ENCODE peak calls at places on chromosomes 4 and X, in five cellular contexts. One of them, this sample, is unnamed.

GRCh38 chr4:110636677-110637407 is 14.0 kb upstream of the PITX2 start:
- DNase-seq in NCI-H2029: no peak
- DNase-seq in ACHN: peak; percentile 86
- DNase-seq in NCI-H2171 treated with DMSO at 0.1 percent for 48 hours: no peak
- DNase-seq in NCI-H345: peak; percentile 51
- DNase-seq in this sample: peak; percentile 69

GRCh38 chr4:102794999-102795398 is 32.4 kb downstream of the UBE2D3 start:
- DNase-seq in NCI-H345: no peak
- DNase-seq in NCI-H2029: no peak
- DNase-seq in NCI-H2171 treated with DMSO at 0.1 percent for 48 hours: no peak
- DNase-seq in ACHN: no peak
- DNase-seq in this sample: no peak

GRCh38 chr4:37603711-37604110 is 82.5 kb downstream of the RELL1 start:
- DNase-seq in NCI-H2171 treated with DMSO at 0.1 percent for 48 hours: no peak
- DNase-seq in NCI-H2029: no peak
- DNase-seq in NCI-H345: no peak
- DNase-seq in ACHN: no peak
- DNase-seq in this sample: no peak

GRCh38 chrX:39000802-39001201 is 199.5 kb downstream of the MID1IP1 start:
- DNase-seq in NCI-H2171 treated with DMSO at 0.1 percent for 48 hours: no peak
- DNase-seq in NCI-H345: no peak
- DNase-seq in ACHN: no peak
- DNase-seq in NCI-H2029: no peak
- DNase-seq in this sample: peak; percentile 96

GRCh38 chrX:2145672-2146412 is 354.9 kb downstream of the DHRSX start:
- DNase-seq in NCI-H345: no peak
- DNase-seq in NCI-H2029: no peak
- DNase-seq in NCI-H2171 treated with DMSO at 0.1 percent for 48 hours: peak; percentile 10
- DNase-seq in ACHN: no peak
- DNase-seq in this sample: no peak

GRCh38 chr4:108203377-108203776 is 34.6 kb upstream of the LEF1 start:
- DNase-seq in ACHN: no peak
- DNase-seq in NCI-H345: no peak
- DNase-seq in NCI-H2171 treated with DMSO at 0.1 percent for 48 hours: no peak
- DNase-seq in NCI-H2029: no peak
- DNase-seq in this sample: no peak

GRCh38 chr4:104941661-104942062 is 205.0 kb upstream of the TET2 start:
- DNase-seq in NCI-H2171 treated with DMSO at 0.1 percent for 48 hours: no peak
- DNase-seq in NCI-H2029: no peak
- DNase-seq in ACHN: no peak
- DNase-seq in NCI-H345: no peak
- DNase-seq in this sample: no peak

GRCh38 chr4:138114434-138114833 is 127.7 kb downstream of the SLC7A11 start:
- DNase-seq in NCI-H2171 treated with DMSO at 0.1 percent for 48 hours: no peak
- DNase-seq in NCI-H345: no peak
- DNase-seq in NCI-H2029: no peak
- DNase-seq in ACHN: no peak
- DNase-seq in this sample: no peak

GRCh38 chr4:1593881-1594345 is 90.2 kb downstream of the FAM53A start:
- DNase-seq in NCI-H345: no peak
- DNase-seq in NCI-H2171 treated with DMSO at 0.1 percent for 48 hours: no peak
- DNase-seq in ACHN: no peak
- DNase-seq in NCI-H2029: no peak
- DNase-seq in this sample: no peak

GRCh38 chrX:150605603-150606002 is 37.2 kb downstream of the MTM1 start:
- DNase-seq in NCI-H2171 treated with DMSO at 0.1 percent for 48 hours: peak; percentile 1
- DNase-seq in ACHN: no peak
- DNase-seq in NCI-H345: no peak
- DNase-seq in NCI-H2029: no peak
- DNase-seq in this sample: no peak

GRCh38 chrX:56233682-56234081 is 1.5 kb downstream of the KLF8 start:
- DNase-seq in NCI-H2029: no peak
- DNase-seq in NCI-H2171 treated with DMSO at 0.1 percent for 48 hours: no peak
- DNase-seq in ACHN: peak; percentile 75
- DNase-seq in NCI-H345: no peak
- DNase-seq in this sample: no peak

GRCh38 chr4:172305698-172306097 is 492.5 kb downstream of the GALNTL6 start:
- DNase-seq in NCI-H2029: no peak
- DNase-seq in NCI-H2171 treated with DMSO at 0.1 percent for 48 hours: no peak
- DNase-seq in ACHN: no peak
- DNase-seq in NCI-H345: no peak
- DNase-seq in this sample: no peak

GRCh38 chr4:8912089-8912455 is 40.4 kb upstream of the HMX1 start:
- DNase-seq in ACHN: no peak
- DNase-seq in NCI-H2029: no peak
- DNase-seq in NCI-H2171 treated with DMSO at 0.1 percent for 48 hours: no peak
- DNase-seq in NCI-H345: no peak
- DNase-seq in this sample: no peak

GRCh38 chr4:114694770-114695169 is 96.2 kb downstream of the UGT8 start:
- DNase-seq in NCI-H2029: peak; percentile 24
- DNase-seq in NCI-H345: peak; percentile 10
- DNase-seq in ACHN: peak; percentile 58
- DNase-seq in NCI-H2171 treated with DMSO at 0.1 percent for 48 hours: peak; percentile 32
- DNase-seq in this sample: peak; percentile 63

GRCh38 chrX:116267511-116268040 is 97.0 kb downstream of the AGTR2 start:
- DNase-seq in ACHN: no peak
- DNase-seq in NCI-H2029: no peak
- DNase-seq in NCI-H345: no peak
- DNase-seq in NCI-H2171 treated with DMSO at 0.1 percent for 48 hours: no peak
- DNase-seq in this sample: no peak

GRCh38 chr4:117560329-117560728 is 474.0 kb upstream of the NDST3 start:
- DNase-seq in NCI-H2171 treated with DMSO at 0.1 percent for 48 hours: no peak
- DNase-seq in ACHN: peak; percentile 54
- DNase-seq in NCI-H345: no peak
- DNase-seq in NCI-H2029: no peak
- DNase-seq in this sample: peak; percentile 38

GRCh38 chr4:112604590-112604989 is 32.1 kb downstream of the ZGRF1 start:
- DNase-seq in ACHN: peak; percentile 69
- DNase-seq in NCI-H345: peak; percentile 30
- DNase-seq in NCI-H2171 treated with DMSO at 0.1 percent for 48 hours: peak; percentile 46
- DNase-seq in NCI-H2029: peak; percentile 24
- DNase-seq in this sample: peak; percentile 67

GRCh38 chr4:173478884-173479283 is 51.1 kb downstream of the HAND2 start:
- DNase-seq in ACHN: no peak
- DNase-seq in NCI-H345: no peak
- DNase-seq in NCI-H2171 treated with DMSO at 0.1 percent for 48 hours: no peak
- DNase-seq in NCI-H2029: no peak
- DNase-seq in this sample: no peak

GRCh38 chr4:2330119-2331042 is 68.5 kb upstream of the MXD4 start:
- DNase-seq in ACHN: no peak
- DNase-seq in NCI-H2029: no peak
- DNase-seq in NCI-H2171 treated with DMSO at 0.1 percent for 48 hours: no peak
- DNase-seq in NCI-H345: no peak
- DNase-seq in this sample: no peak

GRCh38 chr4:84917869-84918600 is 48.5 kb downstream of the WDFY3 start:
- DNase-seq in NCI-H2029: no peak
- DNase-seq in NCI-H345: no peak
- DNase-seq in NCI-H2171 treated with DMSO at 0.1 percent for 48 hours: no peak
- DNase-seq in ACHN: no peak
- DNase-seq in this sample: no peak

GRCh38 chrX:14697453-14697852 is 168.1 kb downstream of the GLRA2 start:
- DNase-seq in NCI-H2029: no peak
- DNase-seq in NCI-H345: no peak
- DNase-seq in NCI-H2171 treated with DMSO at 0.1 percent for 48 hours: peak; percentile 30
- DNase-seq in ACHN: peak; percentile 43
- DNase-seq in this sample: peak; percentile 52